ENCODE peak calls at places on chromosome 20, in six cellular contexts. P is heart left ventricle, Y is epithelial cell of esophagus, R is fibroblast of lung, E is mucosa of descending colon, X is NCI-H524. N is an unnamed sample.

GRCh38 chr20:58661298-58662141 is 10.4 kb downstream of the STX16 start:
- DNase-seq in P (no peak), Y (no peak), R (no peak), E (no peak), X (no peak), N (no peak)

GRCh38 chr20:51640743-51641142 is 98.2 kb upstream of the NFATC2 start:
- DNase-seq in P (no peak), Y (no peak), R (peak; percentile 67), E (no peak), X (no peak), N (no peak)

GRCh38 chr20:43840382-43841070 is 74.1 kb upstream of the TOX2 start:
- DNase-seq in P (no peak), Y (no peak), R (peak; percentile 44), E (no peak), X (no peak), N (peak; percentile 24)

GRCh38 chr20:20393207-20393606 is 25.3 kb downstream of the INSM1 start:
- DNase-seq in P (no peak), Y (no peak), R (no peak), E (no peak), X (no peak), N (peak; percentile 39)

GRCh38 chr20:17044920-17045319 is 181.9 kb upstream of the PCSK2 start:
- DNase-seq in P (no peak), Y (no peak), R (no peak), E (no peak), X (no peak), N (no peak)

GRCh38 chr20:47456952-47457724 is 44.5 kb upstream of the NCOA3 start:
- DNase-seq in P (no peak), Y (peak; percentile 77), R (peak; percentile 23), E (no peak), X (no peak), N (peak; percentile 39)

GRCh38 chr20:40663304-40663703 is 25.7 kb downstream of the MAFB start:
- DNase-seq in P (no peak), Y (no peak), R (no peak), E (no peak), X (no peak), N (no peak)

GRCh38 chr20:44083220-44083933 is 103.6 kb downstream of the JPH2 start:
- DNase-seq in P (peak; percentile 82), Y (peak; percentile 46), R (peak; percentile 17), E (no peak), X (no peak), N (peak; percentile 47)

GRCh38 chr20:8709627-8710026 is 359.3 kb upstream of the PLCB4 start:
- DNase-seq in P (no peak), Y (no peak), R (peak; percentile 4), E (no peak), X (no peak), N (no peak)

GRCh38 chr20:24795444-24795843 is 153.6 kb upstream of the CST7 start:
- DNase-seq in P (no peak), Y (no peak), R (no peak), E (no peak), X (no peak), N (no peak)

GRCh38 chr20:21618697-21619421 is 86.6 kb upstream of the PAX1 start:
- DNase-seq in P (no peak), Y (no peak), R (no peak), E (no peak), X (no peak), N (no peak)

GRCh38 chr20:53911301-53911700 is 159.1 kb downstream of the BCAS1 start:
- DNase-seq in P (no peak), Y (no peak), R (no peak), E (no peak), X (no peak), N (no peak)

GRCh38 chr20:3080939-3081388 is 3.6 kb downstream of the AVP start:
- DNase-seq in P (peak; percentile 89), Y (no peak), R (peak; percentile 76), E (no peak), X (no peak), N (peak; percentile 92)

GRCh38 chr20:17849901-17850673 is 118.5 kb downstream of the SNX5 start:
- DNase-seq in P (peak; percentile 87), Y (peak; percentile 97), R (peak; percentile 98), E (peak; percentile 50), X (no peak), N (peak; percentile 94)

GRCh38 chr20:454951-455350 is 7.4 kb downstream of the TBC1D20 start:
- DNase-seq in P (no peak), Y (no peak), R (no peak), E (no peak), X (no peak), N (no peak)

GRCh38 chr20:38581013-38581412 is at the start of gene ADIG:
- DNase-seq in P (peak; percentile 71), Y (peak; percentile 32), R (no peak), E (no peak), X (peak; percentile 22), N (no peak)

GRCh38 chr20:54176610-54177009 is 2.8 kb upstream of the CYP24A1 start:
- DNase-seq in P (no peak), Y (peak; percentile 81), R (no peak), E (no peak), X (no peak), N (no peak)

GRCh38 chr20:58097943-58098342 is 130.5 kb downstream of the ANKRD60 start:
- DNase-seq in P (no peak), Y (no peak), R (no peak), E (no peak), X (no peak), N (no peak)

GRCh38 chr20:63538204-63539091 is 1.3 kb upstream of the PTK6 start:
- DNase-seq in P (peak; percentile 53), Y (peak; percentile 75), R (peak; percentile 49), E (peak; percentile 94), X (no peak), N (no peak)

GRCh38 chr20:2353231-2353630 is 27.5 kb upstream of the TGM6 start:
- DNase-seq in P (no peak), Y (no peak), R (no peak), E (no peak), X (no peak), N (no peak)

GRCh38 chr20:49569403-49570115 is 1.6 kb upstream of the PTGIS start:
- DNase-seq in P (no peak), Y (no peak), R (no peak), E (no peak), X (no peak), N (no peak)

GRCh38 chr20:51399138-51399890 is 143.2 kb downstream of the NFATC2 start:
- DNase-seq in P (no peak), Y (no peak), R (no peak), E (no peak), X (no peak), N (no peak)

GRCh38 chr20:5061209-5061608 is 58.5 kb downstream of the PCNA start:
- DNase-seq in P (no peak), Y (peak; percentile 98), R (no peak), E (no peak), X (no peak), N (no peak)

GRCh38 chr20:23265226-23265625 is 85.4 kb upstream of the NXT1 start:
- DNase-seq in P (no peak), Y (no peak), R (peak; percentile 39), E (no peak), X (no peak), N (no peak)

GRCh38 chr20:41232971-41233926 is 84.3 kb downstream of the ZHX3 start:
- DNase-seq in P (no peak), Y (peak; percentile 86), R (peak; percentile 91), E (no peak), X (no peak), N (peak; percentile 71)

N was measured in AG08396.